ENCODE peak calls at places on chromosomes 4 and X, in six cellular contexts. One of them, this sample, is unnamed.

GRCh38 chr4:26787461-26788340 is 72.9 kb upstream of the STIM2 start:
- DNase-seq in lung: no peak
- DNase-seq in upper lobe of right lung: no peak
- DNase-seq in tibial nerve: no peak
- DNase-seq in hepatocyte: peak
- DNase-seq in A549: peak
- DNase-seq in this sample: no peak

GRCh38 chr4:151575646-151576045 is 166.7 kb downstream of the FHIP1A start:
- DNase-seq in lung: no peak
- DNase-seq in upper lobe of right lung: no peak
- DNase-seq in tibial nerve: no peak
- DNase-seq in hepatocyte: no peak
- DNase-seq in A549: no peak
- DNase-seq in this sample: no peak

GRCh38 chrX:118337687-118338086 is 8.2 kb upstream of the WDR44 start:
- DNase-seq in lung: no peak
- DNase-seq in upper lobe of right lung: no peak
- DNase-seq in tibial nerve: no peak
- DNase-seq in hepatocyte: no peak
- DNase-seq in A549: no peak
- DNase-seq in this sample: no peak

GRCh38 chrX:11100281-11101035 is 10.7 kb upstream of the HCCS start:
- DNase-seq in lung: no peak
- DNase-seq in upper lobe of right lung: no peak
- DNase-seq in tibial nerve: no peak
- DNase-seq in hepatocyte: peak
- DNase-seq in A549: peak
- DNase-seq in this sample: no peak

GRCh38 chr4:96558466-96558865 is 718.6 kb downstream of the PDHA2 start:
- DNase-seq in lung: no peak
- DNase-seq in upper lobe of right lung: no peak
- DNase-seq in tibial nerve: no peak
- DNase-seq in hepatocyte: no peak
- DNase-seq in A549: no peak
- DNase-seq in this sample: no peak

GRCh38 chrX:112051546-112051945 is 31.0 kb downstream of the TRPC5 start:
- DNase-seq in lung: no peak
- DNase-seq in upper lobe of right lung: no peak
- DNase-seq in tibial nerve: no peak
- DNase-seq in hepatocyte: no peak
- DNase-seq in A549: no peak
- DNase-seq in this sample: no peak

GRCh38 chr4:41256740-41257256 is at the start of gene UCHL1:
- DNase-seq in lung: no peak
- DNase-seq in upper lobe of right lung: no peak
- DNase-seq in tibial nerve: no peak
- DNase-seq in hepatocyte: peak
- DNase-seq in A549: peak
- DNase-seq in this sample: peak

GRCh38 chrX:148161661-148162060 is 180.5 kb downstream of the FMR1NB start:
- DNase-seq in lung: no peak
- DNase-seq in upper lobe of right lung: no peak
- DNase-seq in tibial nerve: no peak
- DNase-seq in hepatocyte: no peak
- DNase-seq in A549: no peak
- DNase-seq in this sample: no peak

GRCh38 chr4:120443111-120443510 is 376.5 kb upstream of the MAD2L1 start:
- DNase-seq in lung: no peak
- DNase-seq in upper lobe of right lung: no peak
- DNase-seq in tibial nerve: no peak
- DNase-seq in hepatocyte: no peak
- DNase-seq in A549: no peak
- DNase-seq in this sample: no peak

GRCh38 chr4:177125656-177126055 is 184.0 kb upstream of the NEIL3 start:
- DNase-seq in lung: no peak
- DNase-seq in upper lobe of right lung: no peak
- DNase-seq in tibial nerve: no peak
- DNase-seq in hepatocyte: no peak
- DNase-seq in A549: no peak
- DNase-seq in this sample: no peak

GRCh38 chr4:20305976-20306375 is 54.3 kb downstream of the SLIT2 start:
- DNase-seq in lung: no peak
- DNase-seq in upper lobe of right lung: no peak
- DNase-seq in tibial nerve: no peak
- DNase-seq in hepatocyte: peak
- DNase-seq in A549: no peak
- DNase-seq in this sample: no peak
- TF ChIP-seq CTCF in lung: no peak
- TF ChIP-seq CTCF in upper lobe of right lung: peak
- TF ChIP-seq CTCF in tibial nerve: peak
- TF ChIP-seq CTCF in hepatocyte: peak
- TF ChIP-seq CTCF in A549: no peak
- TF ChIP-seq CTCF in this sample: peak

GRCh38 chr4:2412885-2413716 is 5.3 kb downstream of the ZFYVE28 start:
- DNase-seq in lung: peak
- DNase-seq in upper lobe of right lung: peak
- DNase-seq in tibial nerve: peak
- DNase-seq in hepatocyte: peak
- DNase-seq in A549: peak
- DNase-seq in this sample: peak

GRCh38 chr4:2412534-2412884 is 5.9 kb downstream of the ZFYVE28 start:
- DNase-seq in lung: no peak
- DNase-seq in upper lobe of right lung: no peak
- DNase-seq in tibial nerve: no peak
- DNase-seq in hepatocyte: peak
- DNase-seq in A549: peak
- DNase-seq in this sample: no peak

GRCh38 chr4:2413821-2414610 is 4.4 kb downstream of the ZFYVE28 start:
- DNase-seq in lung: no peak
- DNase-seq in upper lobe of right lung: peak
- DNase-seq in tibial nerve: no peak
- DNase-seq in hepatocyte: no peak
- DNase-seq in A549: no peak
- DNase-seq in this sample: no peak

GRCh38 chr4:2409381-2409783 is 9.1 kb downstream of the ZFYVE28 start:
- DNase-seq in lung: no peak
- DNase-seq in upper lobe of right lung: peak
- DNase-seq in tibial nerve: no peak
- DNase-seq in hepatocyte: no peak
- DNase-seq in A549: no peak
- DNase-seq in this sample: no peak

GRCh38 chr4:2411786-2412510 is 6.5 kb downstream of the ZFYVE28 start:
- DNase-seq in lung: no peak
- DNase-seq in upper lobe of right lung: peak
- DNase-seq in tibial nerve: no peak
- DNase-seq in hepatocyte: no peak
- DNase-seq in A549: no peak
- DNase-seq in this sample: no peak
- H3K4me3 ChIP-seq in lung: no peak
- H3K4me3 ChIP-seq in upper lobe of right lung: no peak
- H3K4me3 ChIP-seq in tibial nerve: no peak
- H3K4me3 ChIP-seq in hepatocyte: no peak
- H3K4me3 ChIP-seq in A549: peak
- H3K4me3 ChIP-seq in this sample: no peak

GRCh38 chrX:110403436-110403835 is 44.8 kb downstream of the RTL9 start:
- DNase-seq in lung: no peak
- DNase-seq in upper lobe of right lung: no peak
- DNase-seq in tibial nerve: no peak
- DNase-seq in hepatocyte: no peak
- DNase-seq in A549: no peak
- DNase-seq in this sample: no peak
- H3K27ac ChIP-seq in lung: no peak
- H3K27ac ChIP-seq in upper lobe of right lung: no peak
- H3K27ac ChIP-seq in tibial nerve: no peak
- H3K27ac ChIP-seq in hepatocyte: peak
- H3K27ac ChIP-seq in A549: peak
- H3K27ac ChIP-seq in this sample: no peak

GRCh38 chr4:23932935-23933334 is 43.1 kb upstream of the PPARGC1A start:
- DNase-seq in lung: no peak
- DNase-seq in upper lobe of right lung: no peak
- DNase-seq in tibial nerve: no peak
- DNase-seq in hepatocyte: peak
- DNase-seq in A549: no peak
- DNase-seq in this sample: no peak

GRCh38 chr4:23931489-23931830 is 41.6 kb upstream of the PPARGC1A start:
- DNase-seq in lung: no peak
- DNase-seq in upper lobe of right lung: no peak
- DNase-seq in tibial nerve: no peak
- DNase-seq in hepatocyte: peak
- DNase-seq in A549: no peak
- DNase-seq in this sample: no peak

GRCh38 chr4:23934223-23934622 is 44.4 kb upstream of the PPARGC1A start:
- DNase-seq in lung: no peak
- DNase-seq in upper lobe of right lung: no peak
- DNase-seq in tibial nerve: no peak
- DNase-seq in hepatocyte: no peak
- DNase-seq in A549: peak
- DNase-seq in this sample: no peak

GRCh38 chr4:23930750-23931488 is 41.1 kb upstream of the PPARGC1A start:
- DNase-seq in lung: peak
- DNase-seq in upper lobe of right lung: peak
- DNase-seq in tibial nerve: peak
- DNase-seq in hepatocyte: peak
- DNase-seq in A549: no peak
- DNase-seq in this sample: no peak

GRCh38 chr4:23932186-23932585 is 42.3 kb upstream of the PPARGC1A start:
- DNase-seq in lung: no peak
- DNase-seq in upper lobe of right lung: no peak
- DNase-seq in tibial nerve: no peak
- DNase-seq in hepatocyte: no peak
- DNase-seq in A549: no peak
- DNase-seq in this sample: no peak
- TF ChIP-seq CTCF in lung: no peak
- TF ChIP-seq CTCF in upper lobe of right lung: no peak
- TF ChIP-seq CTCF in tibial nerve: no peak
- TF ChIP-seq CTCF in hepatocyte: no peak
- TF ChIP-seq CTCF in A549: no peak
- TF ChIP-seq CTCF in this sample: no peak

GRCh38 chrX:107970073-107970472 is 12.1 kb downstream of the TEX13B start:
- DNase-seq in lung: no peak
- DNase-seq in upper lobe of right lung: no peak
- DNase-seq in tibial nerve: no peak
- DNase-seq in hepatocyte: no peak
- DNase-seq in A549: no peak
- DNase-seq in this sample: no peak
- H3K4me3 ChIP-seq in lung: no peak
- H3K4me3 ChIP-seq in upper lobe of right lung: no peak
- H3K4me3 ChIP-seq in tibial nerve: no peak
- H3K4me3 ChIP-seq in hepatocyte: no peak
- H3K4me3 ChIP-seq in A549: no peak
- H3K4me3 ChIP-seq in this sample: no peak

GRCh38 chr4:39568805-39569204 is 41.6 kb upstream of the UGDH start:
- DNase-seq in lung: no peak
- DNase-seq in upper lobe of right lung: no peak
- DNase-seq in tibial nerve: no peak
- DNase-seq in hepatocyte: peak
- DNase-seq in A549: no peak
- DNase-seq in this sample: no peak
- H3K27ac ChIP-seq in lung: no peak
- H3K27ac ChIP-seq in upper lobe of right lung: no peak
- H3K27ac ChIP-seq in tibial nerve: no peak
- H3K27ac ChIP-seq in hepatocyte: peak
- H3K27ac ChIP-seq in A549: peak
- H3K27ac ChIP-seq in this sample: no peak

GRCh38 chrX:138849521-138849920 is 138.0 kb upstream of the FGF13 start:
- DNase-seq in lung: no peak
- DNase-seq in upper lobe of right lung: no peak
- DNase-seq in tibial nerve: no peak
- DNase-seq in hepatocyte: no peak
- DNase-seq in A549: no peak
- DNase-seq in this sample: no peak

GRCh38 chrX:138845791-138846190 is 134.3 kb upstream of the FGF13 start:
- DNase-seq in lung: no peak
- DNase-seq in upper lobe of right lung: no peak
- DNase-seq in tibial nerve: no peak
- DNase-seq in hepatocyte: no peak
- DNase-seq in A549: no peak
- DNase-seq in this sample: no peak

GRCh38 chrX:138847930-138848329 is 136.4 kb upstream of the FGF13 start:
- DNase-seq in lung: no peak
- DNase-seq in upper lobe of right lung: no peak
- DNase-seq in tibial nerve: no peak
- DNase-seq in hepatocyte: peak
- DNase-seq in A549: peak
- DNase-seq in this sample: no peak
- TF ChIP-seq CTCF in lung: no peak
- TF ChIP-seq CTCF in upper lobe of right lung: no peak
- TF ChIP-seq CTCF in tibial nerve: no peak
- TF ChIP-seq CTCF in hepatocyte: peak
- TF ChIP-seq CTCF in A549: no peak
- TF ChIP-seq CTCF in this sample: no peak

GRCh38 chr4:123856689-123857545 is 460.3 kb downstream of the SPRY1 start:
- DNase-seq in lung: no peak
- DNase-seq in upper lobe of right lung: no peak
- DNase-seq in tibial nerve: no peak
- DNase-seq in hepatocyte: peak
- DNase-seq in A549: peak
- DNase-seq in this sample: no peak
- H3K4me3 ChIP-seq in lung: no peak
- H3K4me3 ChIP-seq in upper lobe of right lung: no peak
- H3K4me3 ChIP-seq in tibial nerve: peak
- H3K4me3 ChIP-seq in hepatocyte: no peak
- H3K4me3 ChIP-seq in A549: no peak
- H3K4me3 ChIP-seq in this sample: peak

GRCh38 chr4:169225058-169225751 is 45.6 kb downstream of the SH3RF1 start:
- DNase-seq in lung: no peak
- DNase-seq in upper lobe of right lung: no peak
- DNase-seq in tibial nerve: no peak
- DNase-seq in hepatocyte: peak
- DNase-seq in A549: peak
- DNase-seq in this sample: no peak
- H3K27ac ChIP-seq in lung: peak
- H3K27ac ChIP-seq in upper lobe of right lung: no peak
- H3K27ac ChIP-seq in tibial nerve: no peak
- H3K27ac ChIP-seq in hepatocyte: peak
- H3K27ac ChIP-seq in A549: peak
- H3K27ac ChIP-seq in this sample: no peak

GRCh38 chr4:65865489-65865888 is 195.2 kb upstream of the EPHA5 start:
- DNase-seq in lung: no peak
- DNase-seq in upper lobe of right lung: no peak
- DNase-seq in tibial nerve: no peak
- DNase-seq in hepatocyte: peak
- DNase-seq in A549: peak
- DNase-seq in this sample: no peak
- TF ChIP-seq CTCF in lung: no peak
- TF ChIP-seq CTCF in upper lobe of right lung: peak
- TF ChIP-seq CTCF in tibial nerve: no peak
- TF ChIP-seq CTCF in hepatocyte: peak
- TF ChIP-seq CTCF in A549: no peak
- TF ChIP-seq CTCF in this sample: peak